ENCODE peak calls at places on chromosomes 3 and 15, in ten cellular contexts. One of them, this sample, is unnamed.

GRCh38 chr3:21705769-21706168 is 45.2 kb downstream of the ZNF385D start:
- DNase-seq in AG10803: peak
- DNase-seq in cardiac fibroblast: peak
- DNase-seq in epithelial cell of esophagus: peak
- DNase-seq in neural crest cell: no peak
- DNase-seq in brain microvascular endothelial cell: peak
- DNase-seq in GM10248: no peak
- DNase-seq in IMR-90: peak
- DNase-seq in WTC11: no peak
- DNase-seq in coronary artery: peak
- DNase-seq in this sample: no peak

GRCh38 chr3:108090066-108090700 is 648 bp downstream of the CD47 start:
- DNase-seq in brain microvascular endothelial cell: no peak
- DNase-seq in AG10803: peak
- DNase-seq in GM10248: peak
- DNase-seq in WTC11: peak
- DNase-seq in epithelial cell of esophagus: peak
- DNase-seq in cardiac fibroblast: peak
- DNase-seq in coronary artery: peak
- DNase-seq in IMR-90: peak
- DNase-seq in neural crest cell: peak
- DNase-seq in this sample: peak

GRCh38 chr3:195164573-195165263 is 106.2 kb downstream of the XXYLT1 start:
- DNase-seq in epithelial cell of esophagus: no peak
- DNase-seq in cardiac fibroblast: no peak
- DNase-seq in coronary artery: no peak
- DNase-seq in WTC11: no peak
- DNase-seq in AG10803: no peak
- DNase-seq in GM10248: no peak
- DNase-seq in neural crest cell: no peak
- DNase-seq in brain microvascular endothelial cell: no peak
- DNase-seq in IMR-90: no peak
- DNase-seq in this sample: no peak

GRCh38 chr3:66153961-66154923 is 66.6 kb upstream of the SLC25A26 start:
- DNase-seq in brain microvascular endothelial cell: peak
- DNase-seq in neural crest cell: no peak
- DNase-seq in IMR-90: peak
- DNase-seq in coronary artery: no peak
- DNase-seq in epithelial cell of esophagus: no peak
- DNase-seq in WTC11: no peak
- DNase-seq in cardiac fibroblast: peak
- DNase-seq in GM10248: no peak
- DNase-seq in AG10803: peak
- DNase-seq in this sample: no peak

GRCh38 chr3:43287514-43287913 is 1.2 kb downstream of the SNRK start:
- DNase-seq in WTC11: no peak
- DNase-seq in coronary artery: no peak
- DNase-seq in neural crest cell: no peak
- DNase-seq in brain microvascular endothelial cell: no peak
- DNase-seq in cardiac fibroblast: peak
- DNase-seq in AG10803: no peak
- DNase-seq in epithelial cell of esophagus: no peak
- DNase-seq in GM10248: no peak
- DNase-seq in IMR-90: peak
- DNase-seq in this sample: no peak

GRCh38 chr3:152373379-152373778 is 104.7 kb downstream of the MBNL1 start:
- DNase-seq in brain microvascular endothelial cell: no peak
- DNase-seq in WTC11: no peak
- DNase-seq in coronary artery: no peak
- DNase-seq in IMR-90: no peak
- DNase-seq in cardiac fibroblast: no peak
- DNase-seq in epithelial cell of esophagus: no peak
- DNase-seq in neural crest cell: no peak
- DNase-seq in AG10803: no peak
- DNase-seq in GM10248: no peak
- DNase-seq in this sample: no peak

GRCh38 chr3:107143206-107143605 is 234.0 kb upstream of the CCDC54 start:
- DNase-seq in neural crest cell: no peak
- DNase-seq in WTC11: no peak
- DNase-seq in IMR-90: no peak
- DNase-seq in AG10803: no peak
- DNase-seq in brain microvascular endothelial cell: no peak
- DNase-seq in cardiac fibroblast: no peak
- DNase-seq in epithelial cell of esophagus: no peak
- DNase-seq in coronary artery: no peak
- DNase-seq in GM10248: no peak
- DNase-seq in this sample: no peak

GRCh38 chr15:60660290-60661051 is 181.5 kb upstream of the ICE2 start:
- DNase-seq in cardiac fibroblast: peak
- DNase-seq in WTC11: no peak
- DNase-seq in GM10248: peak
- DNase-seq in AG10803: peak
- DNase-seq in IMR-90: peak
- DNase-seq in coronary artery: no peak
- DNase-seq in epithelial cell of esophagus: peak
- DNase-seq in brain microvascular endothelial cell: peak
- DNase-seq in neural crest cell: no peak
- DNase-seq in this sample: peak

DNA sequence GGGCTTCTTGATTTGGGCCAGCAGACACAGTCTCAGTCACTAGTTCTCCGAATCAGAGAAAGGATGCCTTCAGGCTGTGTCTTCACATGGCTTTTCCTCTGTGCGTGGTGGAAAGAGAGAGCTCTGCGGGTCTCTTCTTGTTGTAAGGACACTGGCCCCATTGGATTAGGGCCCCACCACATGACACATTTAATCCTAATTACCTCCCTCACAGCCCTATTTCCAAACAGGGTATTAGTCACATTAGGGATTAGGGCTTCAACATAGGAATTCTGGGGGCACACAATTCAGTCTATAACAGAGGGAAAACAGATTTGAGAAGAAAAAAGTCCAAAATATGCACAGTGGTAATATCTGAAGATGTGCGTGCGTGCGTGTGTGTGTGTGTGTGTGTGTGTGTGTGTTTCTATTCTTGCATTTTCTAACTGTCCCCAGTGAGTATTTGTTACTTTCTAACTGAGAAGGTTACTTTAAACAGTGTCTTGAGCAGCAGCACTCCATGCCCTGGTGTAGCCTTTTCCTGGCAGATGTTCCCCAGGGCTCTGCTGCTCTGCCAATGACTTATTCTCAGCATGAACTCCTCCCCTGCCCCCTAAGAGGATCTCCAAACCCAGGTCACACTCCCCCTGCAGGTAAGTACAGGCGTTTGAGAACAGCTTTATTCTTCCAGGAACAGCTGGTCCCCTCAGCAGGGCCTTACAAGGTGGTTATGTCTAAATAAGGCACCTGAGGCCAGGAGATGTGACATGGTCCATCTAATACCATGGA is 72.9 kb downstream of the RPL39L start:
- DNase-seq in GM10248: peak
- DNase-seq in coronary artery: no peak
- DNase-seq in cardiac fibroblast: peak
- DNase-seq in neural crest cell: no peak
- DNase-seq in IMR-90: peak
- DNase-seq in AG10803: no peak
- DNase-seq in epithelial cell of esophagus: peak
- DNase-seq in WTC11: peak
- DNase-seq in brain microvascular endothelial cell: no peak
- DNase-seq in this sample: peak
- TF ChIP-seq CTCF in GM10248: peak
- TF ChIP-seq CTCF in coronary artery: no peak
- TF ChIP-seq CTCF in cardiac fibroblast: peak
- TF ChIP-seq CTCF in neural crest cell: peak
- TF ChIP-seq CTCF in IMR-90: no peak
- TF ChIP-seq CTCF in AG10803: no peak
- TF ChIP-seq CTCF in epithelial cell of esophagus: peak
- TF ChIP-seq CTCF in WTC11: peak
- TF ChIP-seq CTCF in brain microvascular endothelial cell: peak
- TF ChIP-seq CTCF in this sample: no peak

DNA sequence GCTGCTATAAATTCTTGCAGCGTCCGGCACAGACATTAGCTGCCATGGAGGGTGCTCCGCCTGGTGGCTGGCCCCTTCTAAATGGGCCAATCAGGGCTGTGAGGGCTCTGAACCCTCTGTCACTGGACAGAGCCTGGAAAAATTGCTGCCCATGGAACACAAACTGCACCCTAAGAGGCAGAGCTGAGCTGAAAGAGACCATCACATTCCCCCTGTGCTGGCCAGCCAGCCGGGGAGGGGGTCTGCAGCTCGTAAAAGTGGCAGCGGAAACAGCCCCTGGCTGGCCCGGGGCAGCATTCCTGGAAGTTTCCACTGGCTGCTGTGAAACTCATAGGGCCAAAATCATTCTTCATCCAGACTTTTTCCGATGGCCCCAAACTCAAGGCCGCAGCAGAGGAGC is 21.0 kb upstream of the DUSP7 start:
- DNase-seq in epithelial cell of esophagus: no peak
- DNase-seq in IMR-90: no peak
- DNase-seq in brain microvascular endothelial cell: no peak
- DNase-seq in coronary artery: no peak
- DNase-seq in cardiac fibroblast: no peak
- DNase-seq in AG10803: no peak
- DNase-seq in WTC11: no peak
- DNase-seq in neural crest cell: no peak
- DNase-seq in GM10248: no peak
- DNase-seq in this sample: no peak
- TF ChIP-seq CTCF in epithelial cell of esophagus: no peak
- TF ChIP-seq CTCF in IMR-90: no peak
- TF ChIP-seq CTCF in brain microvascular endothelial cell: peak
- TF ChIP-seq CTCF in coronary artery: no peak
- TF ChIP-seq CTCF in cardiac fibroblast: no peak
- TF ChIP-seq CTCF in AG10803: peak
- TF ChIP-seq CTCF in WTC11: no peak
- TF ChIP-seq CTCF in neural crest cell: no peak
- TF ChIP-seq CTCF in GM10248: no peak
- TF ChIP-seq CTCF in this sample: no peak

GRCh38 chr15:44550256-44550655 is 13.3 kb downstream of the EIF3J start:
- DNase-seq in AG10803: peak
- DNase-seq in WTC11: no peak
- DNase-seq in cardiac fibroblast: peak
- DNase-seq in brain microvascular endothelial cell: peak
- DNase-seq in GM10248: no peak
- DNase-seq in epithelial cell of esophagus: peak
- DNase-seq in neural crest cell: no peak
- DNase-seq in IMR-90: peak
- DNase-seq in coronary artery: no peak
- DNase-seq in this sample: no peak

GRCh38 chr15:44550734-44551133 is 13.8 kb downstream of the EIF3J start:
- DNase-seq in IMR-90: no peak
- DNase-seq in GM10248: no peak
- DNase-seq in cardiac fibroblast: no peak
- DNase-seq in WTC11: no peak
- DNase-seq in brain microvascular endothelial cell: no peak
- DNase-seq in AG10803: no peak
- DNase-seq in neural crest cell: no peak
- DNase-seq in epithelial cell of esophagus: no peak
- DNase-seq in coronary artery: no peak
- DNase-seq in this sample: no peak

GRCh38 chr15:44541282-44541958 is 4.5 kb downstream of the EIF3J start:
- DNase-seq in AG10803: peak
- DNase-seq in IMR-90: peak
- DNase-seq in GM10248: no peak
- DNase-seq in neural crest cell: no peak
- DNase-seq in coronary artery: no peak
- DNase-seq in epithelial cell of esophagus: peak
- DNase-seq in WTC11: no peak
- DNase-seq in brain microvascular endothelial cell: peak
- DNase-seq in cardiac fibroblast: peak
- DNase-seq in this sample: no peak

DNA sequence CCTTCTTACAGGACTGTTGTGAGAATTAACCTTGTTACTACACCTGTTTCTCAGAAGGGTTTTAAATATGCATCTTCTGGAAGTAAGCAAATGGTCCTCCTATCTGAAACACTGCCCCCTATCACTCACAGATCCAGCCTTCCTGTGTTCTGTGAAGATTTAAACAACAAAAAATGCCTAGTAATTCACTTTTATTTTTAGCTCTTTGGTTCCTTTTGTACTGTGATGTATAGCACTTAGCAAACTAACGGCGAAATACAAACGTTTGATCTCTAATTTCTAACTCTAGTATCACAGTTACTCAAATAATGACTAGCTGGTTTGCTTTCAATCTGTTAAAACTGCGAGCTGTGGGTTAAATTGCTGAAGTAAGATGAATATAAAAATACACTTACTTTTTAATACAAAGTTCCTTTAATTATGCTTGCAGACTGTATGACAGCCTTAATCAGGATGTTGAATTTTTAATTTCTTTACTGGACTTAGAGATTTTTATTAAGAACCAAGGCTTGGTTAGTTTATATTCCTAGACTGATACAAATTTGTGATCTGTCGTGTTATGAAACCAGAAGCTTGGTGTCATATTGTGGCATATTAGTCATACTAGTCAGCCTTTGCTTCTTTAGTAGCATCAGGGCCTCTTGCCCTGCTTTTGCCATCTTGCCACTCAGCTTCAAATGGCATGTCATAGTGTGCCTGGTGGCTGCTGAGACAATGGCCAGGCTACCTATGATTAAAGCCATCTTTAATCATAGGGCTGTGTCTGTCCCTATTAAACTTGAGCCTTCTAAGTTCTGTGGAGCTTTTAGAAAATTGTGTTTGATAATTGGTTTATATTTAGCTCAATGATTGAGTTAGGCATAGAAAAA is 9.2 kb downstream of the EIF3J start:
- DNase-seq in brain microvascular endothelial cell: peak
- DNase-seq in WTC11: no peak
- DNase-seq in epithelial cell of esophagus: peak
- DNase-seq in GM10248: peak
- DNase-seq in IMR-90: peak
- DNase-seq in cardiac fibroblast: no peak
- DNase-seq in neural crest cell: no peak
- DNase-seq in coronary artery: no peak
- DNase-seq in AG10803: peak
- DNase-seq in this sample: peak
- TF ChIP-seq CTCF in brain microvascular endothelial cell: peak
- TF ChIP-seq CTCF in WTC11: no peak
- TF ChIP-seq CTCF in epithelial cell of esophagus: peak
- TF ChIP-seq CTCF in GM10248: peak
- TF ChIP-seq CTCF in IMR-90: peak
- TF ChIP-seq CTCF in cardiac fibroblast: peak
- TF ChIP-seq CTCF in neural crest cell: peak
- TF ChIP-seq CTCF in coronary artery: no peak
- TF ChIP-seq CTCF in AG10803: peak
- TF ChIP-seq CTCF in this sample: peak

DNA sequence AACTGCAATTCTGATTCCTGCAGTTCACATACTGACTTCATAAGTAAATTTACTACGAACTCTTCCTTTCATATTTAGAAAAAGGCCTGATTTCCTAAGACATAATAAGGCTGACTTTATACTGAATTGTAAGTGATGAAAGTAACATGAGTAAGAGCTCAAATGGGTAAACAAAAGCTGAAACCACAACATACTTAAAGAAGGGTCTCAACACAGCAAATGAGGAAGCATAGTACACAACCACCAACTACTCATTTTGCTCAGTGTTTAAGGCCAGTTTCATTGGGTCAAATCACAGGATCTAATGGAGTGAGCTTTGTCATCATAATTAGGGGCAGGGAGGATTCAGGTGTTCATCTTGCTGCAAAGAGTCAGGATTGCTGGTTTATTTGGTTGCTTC is 81.4 kb downstream of the SETD2 start:
- DNase-seq in neural crest cell: no peak
- DNase-seq in IMR-90: peak
- DNase-seq in epithelial cell of esophagus: peak
- DNase-seq in AG10803: peak
- DNase-seq in GM10248: peak
- DNase-seq in cardiac fibroblast: peak
- DNase-seq in coronary artery: no peak
- DNase-seq in brain microvascular endothelial cell: no peak
- DNase-seq in WTC11: no peak
- DNase-seq in this sample: peak
- TF ChIP-seq CTCF in neural crest cell: no peak
- TF ChIP-seq CTCF in IMR-90: no peak
- TF ChIP-seq CTCF in epithelial cell of esophagus: no peak
- TF ChIP-seq CTCF in AG10803: no peak
- TF ChIP-seq CTCF in GM10248: no peak
- TF ChIP-seq CTCF in cardiac fibroblast: no peak
- TF ChIP-seq CTCF in coronary artery: no peak
- TF ChIP-seq CTCF in brain microvascular endothelial cell: no peak
- TF ChIP-seq CTCF in WTC11: no peak
- TF ChIP-seq CTCF in this sample: no peak

This sample was measured in GM13976.